ENCODE peak calls at places on chromosomes 11 and 22, in four cellular contexts. O, U, I and M are unnamed samples.
A peak's percentile ranks its signal among the peaks of the same experiment; 100 is the strongest.

GRCh38 chr11:66346476-66347424 is 679 bp downstream of the B4GAT1 start:
- DNase-seq in O (peak; percentile 43), U (no peak), I (no peak), M (peak; percentile 80)

GRCh38 chr22:23888615-23889401 is 5.4 kb upstream of the MIF start:
- DNase-seq in O (no peak), U (no peak), I (no peak), M (no peak)

GRCh38 chr11:87604350-87604749 is 566.6 kb downstream of the TMEM135 start:
- DNase-seq in O (no peak), U (no peak), I (no peak), M (no peak)

GRCh38 chr11:126636911-126637799 is 281.7 kb downstream of the ST3GAL4 start:
- DNase-seq in O (no peak), U (no peak), I (no peak), M (no peak)

GRCh38 chr11:66727883-66728759 is 895 bp downstream of the SPTBN2 start:
- DNase-seq in O (no peak), U (no peak), I (no peak), M (no peak)

GRCh38 chr11:92226331-92227232 is 2.0 kb downstream of the FAT3 start:
- DNase-seq in O (no peak), U (no peak), I (peak; percentile 71), M (no peak)

GRCh38 chr11:88508808-88509581 is 171.5 kb upstream of the CTSC start:
- DNase-seq in O (peak; percentile 10), U (no peak), I (peak; percentile 62), M (peak; percentile 75)

GRCh38 chr11:1160231-1161101 is 2.7 kb downstream of the MUC5AC start:
- DNase-seq in O (no peak), U (no peak), I (peak; percentile 59), M (peak; percentile 68)

GRCh38 chr11:63834532-63835155 is 4.3 kb upstream of the MARK2 start:
- DNase-seq in O (no peak), U (no peak), I (no peak), M (no peak)

GRCh38 chr22:28557184-28557583 is 122.5 kb downstream of the TTC28 start:
- DNase-seq in O (no peak), U (no peak), I (no peak), M (no peak)

GRCh38 chr11:73124796-73125195 is 17.3 kb downstream of the FCHSD2 start:
- DNase-seq in O (no peak), U (no peak), I (no peak), M (no peak)
- H3K36me3 ChIP-seq in O (no peaks in the 10 kb centered on the region), U (no peaks in the 10 kb centered on the region), I (peaks cover 23% of the 10 kb centered on the region), M (peaks cover 87% of the 10 kb centered on the region)

DNA sequence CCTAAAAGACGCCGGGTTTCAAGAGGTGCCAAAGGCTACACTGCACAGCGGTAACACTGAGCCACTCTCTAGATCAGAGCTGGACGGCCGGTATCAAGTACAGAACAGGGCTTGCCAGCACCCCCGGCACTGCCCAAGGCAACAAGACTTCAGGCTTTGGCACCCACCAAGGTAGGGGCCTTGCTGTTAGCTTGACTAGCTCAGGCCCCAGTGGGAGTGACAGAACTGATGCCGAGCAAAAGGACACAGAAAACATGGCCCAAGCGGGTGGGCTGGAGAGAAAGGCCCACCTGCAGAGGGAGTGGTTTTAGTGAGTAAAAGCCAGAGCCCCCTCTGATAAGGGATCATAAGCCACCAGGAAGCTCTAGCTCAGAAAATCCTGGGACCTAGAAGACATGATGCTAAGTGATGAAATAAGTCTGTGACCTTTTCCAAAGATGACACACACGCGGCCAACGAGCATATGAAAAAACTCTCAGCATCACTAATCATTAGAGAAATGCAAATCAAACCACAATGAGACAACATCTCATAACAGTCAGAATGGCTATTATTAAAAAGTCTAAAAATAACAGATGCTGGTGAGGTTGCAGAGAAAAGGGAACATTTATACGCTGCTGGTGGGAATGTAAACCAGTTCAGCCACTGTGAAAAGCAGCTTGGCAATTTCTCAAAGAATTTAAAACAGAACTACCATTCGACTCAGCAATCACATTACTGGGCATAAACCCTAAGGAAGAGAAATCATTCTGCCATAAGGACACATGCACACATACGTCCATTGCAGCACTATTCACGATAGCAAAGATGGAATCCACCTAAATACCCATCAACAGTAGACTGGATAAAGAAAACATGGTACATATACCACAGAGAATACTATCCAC is 12.9 kb downstream of the EHD1 start:
- DNase-seq in O (no peak), U (no peak), I (peak; percentile 81), M (peak; percentile 83)
- H3K4me1 ChIP-seq in O (peaks cover 25% of the 10 kb centered on the region), U (peaks cover 7% of the 10 kb centered on the region), I (peaks cover 9% of the 10 kb centered on the region), M (peaks cover 100% of the 10 kb centered on the region)

GRCh38 chr11:47534707-47535251 is 18.2 kb downstream of the CELF1 start:
- DNase-seq in O (no peak), U (no peak), I (no peak), M (no peak)

GRCh38 chr11:47541070-47541469 is 11.9 kb downstream of the CELF1 start:
- DNase-seq in O (no peak), U (no peak), I (no peak), M (no peak)

GRCh38 chr11:47539681-47540039 is 13.3 kb downstream of the CELF1 start:
- DNase-seq in O (peak; percentile 41), U (no peak), I (no peak), M (no peak)

GRCh38 chr11:47536925-47537324 is 16.0 kb downstream of the CELF1 start:
- DNase-seq in O (no peak), U (no peak), I (no peak), M (no peak)

DNA sequence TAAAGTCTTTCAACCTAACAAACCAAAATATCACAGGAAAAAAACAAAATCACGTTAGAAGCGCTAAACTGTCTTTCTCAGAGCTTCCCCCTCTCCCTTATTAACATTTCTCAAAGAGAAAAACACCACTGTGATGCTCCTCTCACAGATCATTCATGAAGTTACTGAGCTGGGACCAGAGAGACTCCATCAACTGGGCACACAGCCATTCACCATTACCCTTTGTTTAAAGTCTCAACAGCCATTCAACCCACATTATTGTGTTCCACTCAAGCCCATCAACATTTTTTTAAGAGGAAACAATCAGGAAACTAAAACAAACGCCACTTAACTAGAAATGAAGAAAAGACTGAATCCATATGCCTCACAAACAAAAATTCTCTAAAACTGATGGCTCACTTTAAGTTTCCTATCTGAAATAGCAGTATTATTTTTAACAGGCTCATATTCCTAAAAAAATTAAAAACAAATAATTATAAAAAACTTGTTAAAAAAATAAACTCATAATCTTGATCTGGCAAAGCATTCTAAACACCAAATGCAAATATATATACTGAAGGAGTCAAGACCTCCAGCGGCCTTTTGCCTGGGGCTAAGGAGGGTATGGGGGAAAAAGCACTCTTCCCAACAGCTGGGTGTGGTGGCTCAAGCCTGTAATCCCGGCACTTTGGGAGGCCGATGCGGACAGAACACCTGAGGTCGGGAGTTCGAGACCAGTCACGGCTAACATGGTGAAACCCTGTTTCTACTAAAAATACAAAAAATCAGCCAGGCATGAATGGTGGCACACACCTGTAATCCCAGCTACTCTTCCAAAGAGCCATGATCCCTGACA is 14.0 kb downstream of the CELF1 start:
- DNase-seq in O (no peak), U (no peak), I (no peak), M (no peak)
- H3K27ac ChIP-seq in O (no peak overlapping the region), U (no peak overlapping the region), I (no peak overlapping the region), M (no peak overlapping the region)

GRCh38 chr11:56045538-56045937 is 18.1 kb downstream of the OR5AS1 start:
- DNase-seq in O (no peak), U (no peak), I (no peak), M (no peak)
- H3K36me3 ChIP-seq in O (no peaks in the 10 kb centered on the region), U (no peaks in the 10 kb centered on the region), I (no peaks in the 10 kb centered on the region), M (no peaks in the 10 kb centered on the region)

DNA sequence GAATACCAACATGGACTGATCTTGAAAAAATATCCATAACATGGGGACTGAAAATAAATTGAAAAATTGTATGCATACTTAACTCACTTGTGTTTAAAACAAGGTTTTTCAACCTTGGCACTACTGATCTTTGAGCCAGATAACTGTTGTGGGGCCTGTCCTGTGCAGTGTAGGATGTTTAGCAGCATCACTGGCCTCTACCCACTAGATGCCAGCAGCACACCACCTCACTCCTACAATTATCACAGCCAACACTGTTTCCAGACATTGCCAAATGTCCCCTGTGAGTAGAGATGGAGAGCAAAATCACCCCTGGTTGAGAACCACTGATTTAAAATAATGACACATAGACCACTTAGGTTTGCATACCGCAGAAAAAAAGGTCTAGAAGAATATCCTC is 45.0 kb upstream of the SLC1A2 start:
- DNase-seq in O (no peak), U (no peak), I (no peak), M (no peak)
- H3K4me1 ChIP-seq in O (no peaks in the 10 kb centered on the region), U (no peaks in the 10 kb centered on the region), I (no peaks in the 10 kb centered on the region), M (no peaks in the 10 kb centered on the region)

GRCh38 chr11:107736546-107736945 is 24.7 kb upstream of the SLN start:
- DNase-seq in O (no peak), U (no peak), I (no peak), M (no peak)

GRCh38 chr11:107733518-107733917 is 21.7 kb upstream of the SLN start:
- DNase-seq in O (no peak), U (no peak), I (no peak), M (no peak)

GRCh38 chr11:107732327-107733051 is 20.6 kb upstream of the SLN start:
- DNase-seq in O (no peak), U (no peak), I (no peak), M (no peak)

GRCh38 chr11:107731911-107732310 is 20.1 kb upstream of the SLN start:
- DNase-seq in O (no peak), U (no peak), I (no peak), M (no peak)
- H3K27ac ChIP-seq in O (no peak overlapping the region), U (no peak overlapping the region), I (no peak overlapping the region), M (no peak overlapping the region)

DNA sequence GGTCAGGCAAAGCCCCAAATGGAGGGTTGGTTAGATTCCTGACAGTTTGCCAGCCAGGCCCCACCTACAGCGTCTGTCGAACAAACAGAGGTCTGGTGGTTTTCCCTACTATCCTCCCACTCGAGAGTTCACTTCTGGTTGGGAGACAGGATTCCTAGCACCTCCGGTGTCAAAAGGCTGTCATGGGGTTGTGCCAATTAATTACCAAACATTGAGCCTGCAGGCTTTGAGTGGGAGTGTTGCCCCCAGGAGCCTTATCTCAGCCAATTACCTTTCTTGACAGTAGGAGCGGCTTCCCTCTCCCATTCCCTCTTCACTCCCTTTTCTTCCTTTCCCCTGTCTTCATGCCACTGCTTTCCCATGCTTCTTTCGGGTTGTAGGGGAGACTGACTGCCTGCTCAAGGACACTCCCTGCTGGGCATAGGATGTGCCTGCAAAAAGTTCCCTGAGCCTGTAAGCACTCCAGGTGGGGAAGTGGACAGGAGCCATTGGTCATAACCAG is 4.7 kb upstream of the TTC36 start:
- DNase-seq in O (peak; percentile 39), U (no peak), I (no peak), M (no peak)
- H3K36me3 ChIP-seq in O (no peaks in the 10 kb centered on the region), U (peaks cover 23% of the 10 kb centered on the region), I (peaks cover 54% of the 10 kb centered on the region), M (peaks cover 2% of the 10 kb centered on the region)

GRCh38 chr11:8640305-8640932 is 42.0 kb downstream of the TRIM66 start:
- DNase-seq in O (no peak), U (no peak), I (no peak), M (no peak)

GRCh38 chr11:8641332-8641731 is 41.1 kb downstream of the TRIM66 start:
- DNase-seq in O (no peak), U (no peak), I (no peak), M (no peak)

GRCh38 chr11:8638300-8638699 is 44.2 kb downstream of the TRIM66 start:
- DNase-seq in O (no peak), U (no peak), I (no peak), M (no peak)

GRCh38 chr11:8642226-8642625 is 40.2 kb downstream of the TRIM66 start:
- DNase-seq in O (no peak), U (no peak), I (no peak), M (no peak)

GRCh38 chr11:8639655-8640054 is 42.8 kb downstream of the TRIM66 start:
- DNase-seq in O (no peak), U (no peak), I (no peak), M (no peak)
- H3K4me1 ChIP-seq in O (no peaks in the 10 kb centered on the region), U (peaks cover 10% of the 10 kb centered on the region), I (no peaks in the 10 kb centered on the region), M (no peaks in the 10 kb centered on the region)